ENCODE peak calls at places on chromosomes 6 and 20, in eight cellular contexts. R is activated T-cell treated with anti-CD3 and anti-CD28 coated beads, Interleukin-2, amount 50 U/mL, for 72 hours; J is activated naive CD8-positive, alpha-beta T cell treated with anti-CD3 and anti-CD28 coated beads for 36 hours; D is fibroblast of villous mesenchyme; U is H54; M is GM12865; T is tibial artery; P is CD8-positive, alpha-beta T cell. I is an unnamed sample.

GRCh38 chr6:17418281-17419188 is 25.1 kb downstream of the CAP2 start:
- DNase-seq in R (no peak), J (no peak), D (peak), U (no peak), M (no peak), T (no peak), P (no peak), I (no peak)

GRCh38 chr20:43840382-43841070 is 74.1 kb upstream of the TOX2 start:
- DNase-seq in R (peak), J (peak), D (peak), U (no peak), M (peak), T (no peak), P (peak), I (no peak)

GRCh38 chr6:167097770-167098169 is 25.1 kb upstream of the CCR6 start:
- DNase-seq in R (no peak), J (no peak), D (no peak), U (no peak), M (no peak), T (no peak), P (no peak), I (no peak)

GRCh38 chr6:14658030-14658429 is 540.5 kb downstream of the CD83 start:
- DNase-seq in R (no peak), J (no peak), D (no peak), U (no peak), M (no peak), T (no peak), P (no peak), I (no peak)

GRCh38 chr6:106804238-106805016 is 170.1 kb downstream of the CD24 start:
- DNase-seq in R (no peak), J (no peak), D (no peak), U (no peak), M (no peak), T (no peak), P (no peak), I (no peak)

GRCh38 chr20:12036142-12036541 is 118.4 kb downstream of the BTBD3 start:
- DNase-seq in R (no peak), J (no peak), D (no peak), U (no peak), M (no peak), T (no peak), P (no peak), I (no peak)

GRCh38 chr6:103017878-103018277 is 1624.4 kb downstream of the GRIK2 start:
- DNase-seq in R (no peak), J (no peak), D (no peak), U (no peak), M (no peak), T (no peak), P (no peak), I (no peak)

GRCh38 chr6:40611912-40612311 is 24.7 kb upstream of the LRFN2 start:
- DNase-seq in R (no peak), J (no peak), D (no peak), U (no peak), M (no peak), T (no peak), P (no peak), I (no peak)

GRCh38 chr6:166904101-166904746 is 52.1 kb downstream of the RNASET2 start:
- DNase-seq in R (no peak), J (no peak), D (no peak), U (no peak), M (peak), T (no peak), P (no peak), I (peak)

GRCh38 chr20:31602430-31602778 is 2.7 kb upstream of the ID1 start:
- DNase-seq in R (no peak), J (no peak), D (no peak), U (no peak), M (no peak), T (no peak), P (no peak), I (no peak)

GRCh38 chr6:107704377-107705013 is 119.6 kb downstream of the SCML4 start:
- DNase-seq in R (no peak), J (no peak), D (peak), U (no peak), M (peak), T (no peak), P (no peak), I (no peak)

GRCh38 chr6:122610690-122611455 is 668 bp downstream of the PKIB start:
- DNase-seq in R (peak), J (peak), D (no peak), U (no peak), M (peak), T (peak), P (peak), I (peak)

GRCh38 chr6:152846825-152847224 is 96.2 kb downstream of the VIP start:
- DNase-seq in R (no peak), J (no peak), D (no peak), U (no peak), M (no peak), T (no peak), P (no peak), I (no peak)

GRCh38 chr6:155461636-155462035 is 6.0 kb upstream of the NOX3 start:
- DNase-seq in R (no peak), J (no peak), D (peak), U (no peak), M (no peak), T (no peak), P (no peak), I (no peak)

GRCh38 chr6:120872262-120872578 is 462.1 kb downstream of the TBC1D32 start:
- DNase-seq in R (no peak), J (no peak), D (no peak), U (no peak), M (no peak), T (no peak), P (no peak), I (no peak)

GRCh38 chr6:42692151-42692911 is 30.1 kb downstream of the PRPH2 start:
- DNase-seq in R (peak), J (peak), D (peak), U (peak), M (no peak), T (no peak), P (no peak), I (no peak)

GRCh38 chr20:50797142-50797541 is 2.3 kb downstream of the BCAS4 start:
- DNase-seq in R (no peak), J (no peak), D (no peak), U (no peak), M (no peak), T (no peak), P (no peak), I (no peak)

GRCh38 chr6:82861121-82861520 is 204.5 kb downstream of the UBE3D start:
- DNase-seq in R (no peak), J (no peak), D (no peak), U (no peak), M (no peak), T (no peak), P (no peak), I (no peak)

GRCh38 chr6:42125663-42126062 is 16.8 kb downstream of the C6orf132 start:
- DNase-seq in R (no peak), J (no peak), D (no peak), U (no peak), M (no peak), T (no peak), P (no peak), I (no peak)

GRCh38 chr20:36097751-36098151 is 56.8 kb upstream of the EPB41L1 start:
- DNase-seq in R (no peak), J (no peak), D (no peak), U (no peak), M (no peak), T (no peak), P (no peak), I (no peak)

GRCh38 chr6:72218125-72218524 is 331.8 kb downstream of the RIMS1 start:
- DNase-seq in R (no peak), J (no peak), D (peak), U (peak), M (peak), T (no peak), P (no peak), I (no peak)

GRCh38 chr6:121247386-121247785 is 86.9 kb downstream of the TBC1D32 start:
- DNase-seq in R (no peak), J (no peak), D (peak), U (no peak), M (peak), T (no peak), P (no peak), I (no peak)

GRCh38 chr6:78561015-78561414 is 306.3 kb upstream of the IRAK1BP1 start:
- DNase-seq in R (no peak), J (no peak), D (no peak), U (no peak), M (no peak), T (no peak), P (no peak), I (no peak)

GRCh38 chr6:134464690-134465411 is 146.9 kb upstream of the SGK1 start:
- DNase-seq in R (no peak), J (no peak), D (peak), U (peak), M (peak), T (no peak), P (no peak), I (no peak)

GRCh38 chr6:125753218-125753936 is 3.9 kb downstream of the HEY2 start:
- DNase-seq in R (no peak), J (no peak), D (peak), U (no peak), M (peak), T (peak), P (no peak), I (no peak)

GRCh38 chr6:36368921-36369880 is 18.3 kb downstream of the ETV7 start:
- DNase-seq in R (no peak), J (no peak), D (peak), U (no peak), M (no peak), T (no peak), P (no peak), I (no peak)

GRCh38 chr6:55469829-55470438 is 109.1 kb downstream of the HMGCLL1 start:
- DNase-seq in R (no peak), J (no peak), D (peak), U (no peak), M (peak), T (no peak), P (no peak), I (no peak)

GRCh38 chr6:225121-225721 is 67.1 kb upstream of the DUSP22 start:
- DNase-seq in R (peak), J (peak), D (no peak), U (no peak), M (peak), T (no peak), P (peak), I (no peak)

GRCh38 chr6:79941489-79942151 is 5.7 kb downstream of the ELOVL4 start:
- DNase-seq in R (no peak), J (no peak), D (no peak), U (no peak), M (no peak), T (no peak), P (no peak), I (no peak)

I was measured in hypothalamus.